ENCODE peak calls at places on chromosomes 1 and 21, in seven cellular contexts. One of them, this sample, is unnamed.
A peak's percentile ranks its signal among the peaks of the same experiment; 100 is the strongest.

GRCh38 chr1:36705629-36706028 is 222.9 kb upstream of the CSF3R start:
- DNase-seq in IMR-90: no peak
- DNase-seq in adipocyte: no peak
- DNase-seq in astrocyte: no peak
- DNase-seq in neuronal stem cell: no peak
- DNase-seq in HCT116: no peak
- DNase-seq in mesenchymal stem cell: no peak
- DNase-seq in this sample: no peak

GRCh38 chr1:207804746-207805468 is 53.1 kb downstream of the CD46 start:
- DNase-seq in IMR-90: no peak
- DNase-seq in adipocyte: no peak
- DNase-seq in astrocyte: no peak
- DNase-seq in neuronal stem cell: no peak
- DNase-seq in HCT116: no peak
- DNase-seq in mesenchymal stem cell: no peak
- DNase-seq in this sample: no peak

GRCh38 chr1:245154429-245155185 is at the start of gene KIF26B:
- DNase-seq in IMR-90: peak; percentile 50
- DNase-seq in adipocyte: peak; percentile 82
- DNase-seq in astrocyte: peak; percentile 63
- DNase-seq in neuronal stem cell: peak; percentile 50
- DNase-seq in HCT116: no peak
- DNase-seq in mesenchymal stem cell: peak; percentile 73
- DNase-seq in this sample: peak; percentile 32

GRCh38 chr1:207826557-207827487 is 75.0 kb downstream of the CD46 start:
- DNase-seq in IMR-90: no peak
- DNase-seq in adipocyte: no peak
- DNase-seq in astrocyte: no peak
- DNase-seq in neuronal stem cell: no peak
- DNase-seq in HCT116: no peak
- DNase-seq in mesenchymal stem cell: peak; percentile 34
- DNase-seq in this sample: peak; percentile 66

GRCh38 chr1:41810446-41810845 is 108.3 kb downstream of the HIVEP3 start:
- DNase-seq in IMR-90: peak; percentile 63
- DNase-seq in adipocyte: peak; percentile 56
- DNase-seq in astrocyte: peak; percentile 25
- DNase-seq in neuronal stem cell: peak; percentile 58
- DNase-seq in HCT116: no peak
- DNase-seq in mesenchymal stem cell: peak; percentile 66
- DNase-seq in this sample: peak; percentile 41

GRCh38 chr1:113975211-113975895 is 3.9 kb upstream of the OLFML3 start:
- DNase-seq in IMR-90: peak; percentile 47
- DNase-seq in adipocyte: peak; percentile 54
- DNase-seq in astrocyte: peak; percentile 52
- DNase-seq in neuronal stem cell: no peak
- DNase-seq in HCT116: no peak
- DNase-seq in mesenchymal stem cell: peak; percentile 63
- DNase-seq in this sample: peak; percentile 24

GRCh38 chr21:34908424-34909055 is 140.6 kb downstream of the RUNX1 start:
- DNase-seq in IMR-90: no peak
- DNase-seq in adipocyte: peak; percentile 58
- DNase-seq in astrocyte: no peak
- DNase-seq in neuronal stem cell: no peak
- DNase-seq in HCT116: no peak
- DNase-seq in mesenchymal stem cell: no peak
- DNase-seq in this sample: no peak

GRCh38 chr1:243474384-243474851 is 218.6 kb downstream of the SDCCAG8 start:
- DNase-seq in IMR-90: no peak
- DNase-seq in adipocyte: no peak
- DNase-seq in astrocyte: no peak
- DNase-seq in neuronal stem cell: no peak
- DNase-seq in HCT116: no peak
- DNase-seq in mesenchymal stem cell: no peak
- DNase-seq in this sample: no peak

GRCh38 chr1:155272466-155273133 is 704 bp downstream of the CLK2 start:
- DNase-seq in IMR-90: peak; percentile 67
- DNase-seq in adipocyte: peak; percentile 77
- DNase-seq in astrocyte: peak; percentile 63
- DNase-seq in neuronal stem cell: no peak
- DNase-seq in HCT116: no peak
- DNase-seq in mesenchymal stem cell: peak; percentile 79
- DNase-seq in this sample: peak; percentile 57

GRCh38 chr21:34614443-34614692 is 545 bp downstream of the RCAN1 start:
- DNase-seq in IMR-90: no peak
- DNase-seq in adipocyte: peak; percentile 46
- DNase-seq in astrocyte: no peak
- DNase-seq in neuronal stem cell: no peak
- DNase-seq in HCT116: no peak
- DNase-seq in mesenchymal stem cell: no peak
- DNase-seq in this sample: no peak

GRCh38 chr1:231213831-231214573 is 27.0 kb upstream of the GNPAT start:
- DNase-seq in IMR-90: no peak
- DNase-seq in adipocyte: no peak
- DNase-seq in astrocyte: no peak
- DNase-seq in neuronal stem cell: no peak
- DNase-seq in HCT116: no peak
- DNase-seq in mesenchymal stem cell: no peak
- DNase-seq in this sample: no peak
- H3K9ac ChIP-seq in IMR-90: no peak overlapping the region
- H3K9ac ChIP-seq in adipocyte: no peak overlapping the region
- H3K9ac ChIP-seq in astrocyte: no peak overlapping the region
- H3K9ac ChIP-seq in neuronal stem cell: no peak overlapping the region
- H3K9ac ChIP-seq in HCT116: no peak overlapping the region
- H3K9ac ChIP-seq in mesenchymal stem cell: no peak overlapping the region
- H3K9ac ChIP-seq in this sample: no peak overlapping the region

GRCh38 chr1:66693856-66694255 is 58.4 kb upstream of the DYNLT5 start:
- DNase-seq in IMR-90: no peak
- DNase-seq in adipocyte: no peak
- DNase-seq in astrocyte: no peak
- DNase-seq in neuronal stem cell: no peak
- DNase-seq in HCT116: no peak
- DNase-seq in mesenchymal stem cell: no peak
- DNase-seq in this sample: no peak
- H3K9ac ChIP-seq in IMR-90: no peak overlapping the region
- H3K9ac ChIP-seq in adipocyte: no peak overlapping the region
- H3K9ac ChIP-seq in astrocyte: no peak overlapping the region
- H3K9ac ChIP-seq in neuronal stem cell: no peak overlapping the region
- H3K9ac ChIP-seq in HCT116: no peak overlapping the region
- H3K9ac ChIP-seq in mesenchymal stem cell: no peak overlapping the region
- H3K9ac ChIP-seq in this sample: no peak overlapping the region

DNA sequence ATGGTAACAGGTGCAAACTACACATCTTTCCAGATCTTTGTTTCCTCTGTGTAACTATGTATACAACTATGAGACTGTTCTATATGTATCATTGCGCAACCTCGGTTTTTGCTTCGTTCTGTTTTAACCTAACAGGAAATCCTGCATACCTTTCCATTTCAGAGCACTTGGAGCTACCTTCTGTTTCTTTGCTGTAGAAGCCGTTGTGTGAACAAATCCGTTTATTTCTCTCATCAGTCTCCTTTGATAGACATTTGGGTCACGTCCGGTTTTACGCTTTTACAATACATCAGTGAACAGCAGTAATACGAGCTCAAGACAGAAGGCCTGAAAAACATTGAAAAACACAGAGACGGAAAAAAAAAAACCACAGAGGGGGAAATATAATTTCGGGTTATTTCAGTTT is 10.5 kb downstream of the ATP5IF1 start:
- DNase-seq in IMR-90: peak; percentile 47
- DNase-seq in adipocyte: peak; percentile 77
- DNase-seq in astrocyte: no peak
- DNase-seq in neuronal stem cell: no peak
- DNase-seq in HCT116: no peak
- DNase-seq in mesenchymal stem cell: no peak
- DNase-seq in this sample: peak; percentile 39
- H3K9ac ChIP-seq in IMR-90: peak overlapping the region; percentile 45
- H3K9ac ChIP-seq in adipocyte: peak overlapping the region; percentile 85
- H3K9ac ChIP-seq in astrocyte: peak overlapping the region; percentile 85
- H3K9ac ChIP-seq in neuronal stem cell: no peak overlapping the region
- H3K9ac ChIP-seq in HCT116: peak overlapping the region; percentile 57
- H3K9ac ChIP-seq in mesenchymal stem cell: peak overlapping the region; percentile 93
- H3K9ac ChIP-seq in this sample: peak overlapping the region; percentile 79

DNA sequence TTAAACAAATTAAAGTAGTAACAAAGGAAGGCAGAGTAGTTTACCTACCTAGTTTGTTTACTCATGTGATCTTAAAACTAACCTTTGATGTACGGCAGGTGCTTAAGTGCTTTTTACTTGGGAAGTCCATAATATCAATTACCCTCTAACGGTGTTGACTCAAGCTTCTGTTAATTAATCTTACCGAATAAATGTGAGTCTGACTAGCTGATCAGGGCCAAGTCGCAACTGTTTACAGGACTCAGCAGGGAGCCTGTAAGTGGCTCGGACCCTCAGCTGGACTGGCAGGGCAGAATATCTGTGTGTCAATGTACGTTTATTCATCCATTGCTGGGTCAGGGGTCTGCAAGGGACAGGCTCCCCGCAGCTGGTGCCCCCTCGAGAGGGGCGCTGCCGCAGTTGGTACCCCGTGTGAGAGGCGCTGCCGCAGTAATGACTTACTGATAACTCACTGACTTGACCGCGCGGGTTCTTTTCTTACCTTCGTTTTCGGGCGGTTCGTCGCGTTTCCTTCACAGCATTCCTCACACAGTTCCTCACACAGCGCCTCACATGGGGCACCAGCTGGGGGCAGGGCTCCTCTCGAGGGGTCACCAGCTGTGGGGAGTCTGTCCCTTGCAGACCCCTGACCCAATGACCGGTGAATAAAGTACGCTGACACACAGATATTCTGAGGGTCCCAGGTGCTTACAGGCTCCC is 2.9 kb downstream of the FMO1 start:
- DNase-seq in IMR-90: peak; percentile 4
- DNase-seq in adipocyte: peak; percentile 56
- DNase-seq in astrocyte: peak; percentile 35
- DNase-seq in neuronal stem cell: peak; percentile 32
- DNase-seq in HCT116: peak; percentile 23
- DNase-seq in mesenchymal stem cell: peak; percentile 45
- DNase-seq in this sample: peak; percentile 16
- H3K9ac ChIP-seq in IMR-90: peak overlapping the region; percentile 45
- H3K9ac ChIP-seq in adipocyte: peak overlapping the region; percentile 68
- H3K9ac ChIP-seq in astrocyte: peak overlapping the region; percentile 86
- H3K9ac ChIP-seq in neuronal stem cell: peak overlapping the region; percentile 73
- H3K9ac ChIP-seq in HCT116: peak overlapping the region; percentile 45
- H3K9ac ChIP-seq in mesenchymal stem cell: peak overlapping the region; percentile 82
- H3K9ac ChIP-seq in this sample: no peak overlapping the region

DNA sequence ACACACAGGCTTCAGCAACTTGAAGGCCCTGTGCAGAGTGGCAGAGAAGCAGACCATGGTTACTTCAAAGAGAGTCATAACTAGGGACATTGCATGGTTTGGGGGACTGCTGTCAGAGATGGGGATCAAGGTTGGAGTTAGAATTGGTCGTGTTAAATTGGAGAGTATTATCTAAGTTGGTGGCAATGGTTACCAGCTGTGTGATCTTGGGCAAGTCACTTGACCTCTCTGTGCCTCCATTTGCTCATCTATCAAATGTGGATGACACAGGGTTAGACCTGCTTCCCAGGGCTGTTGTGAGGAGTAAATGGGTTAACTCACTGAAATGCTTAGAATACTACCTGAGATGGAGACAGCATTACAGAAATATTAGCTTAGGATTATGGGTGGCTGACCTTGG is 91.1 kb downstream of the PAX7 start:
- DNase-seq in IMR-90: no peak
- DNase-seq in adipocyte: no peak
- DNase-seq in astrocyte: no peak
- DNase-seq in neuronal stem cell: no peak
- DNase-seq in HCT116: no peak
- DNase-seq in mesenchymal stem cell: no peak
- DNase-seq in this sample: no peak
- H3K9ac ChIP-seq in IMR-90: no peak overlapping the region
- H3K9ac ChIP-seq in adipocyte: no peak overlapping the region
- H3K9ac ChIP-seq in astrocyte: no peak overlapping the region
- H3K9ac ChIP-seq in neuronal stem cell: no peak overlapping the region
- H3K9ac ChIP-seq in HCT116: no peak overlapping the region
- H3K9ac ChIP-seq in mesenchymal stem cell: no peak overlapping the region
- H3K9ac ChIP-seq in this sample: no peak overlapping the region

GRCh38 chr1:38046884-38047602 is 450 bp upstream of the POU3F1 start:
- DNase-seq in IMR-90: peak; percentile 67
- DNase-seq in adipocyte: peak; percentile 93
- DNase-seq in astrocyte: peak; percentile 69
- DNase-seq in neuronal stem cell: peak; percentile 91
- DNase-seq in HCT116: peak; percentile 38
- DNase-seq in mesenchymal stem cell: peak; percentile 71
- DNase-seq in this sample: peak; percentile 71
- H3K9ac ChIP-seq in IMR-90: no peak overlapping the region
- H3K9ac ChIP-seq in adipocyte: no peak overlapping the region
- H3K9ac ChIP-seq in astrocyte: no peak overlapping the region
- H3K9ac ChIP-seq in neuronal stem cell: peak overlapping the region; percentile 85
- H3K9ac ChIP-seq in HCT116: peak overlapping the region; percentile 38
- H3K9ac ChIP-seq in mesenchymal stem cell: no peak overlapping the region
- H3K9ac ChIP-seq in this sample: no peak overlapping the region